ENCODE peak calls at places on chromosomes 11 and 22, in four cellular contexts. One of them, this sample, is unnamed.

GRCh38 chr11:73322111-73322985 is 14.3 kb downstream of the ARHGEF17 start:
- DNase-seq in H9: no peak
- DNase-seq in H1: no peak
- DNase-seq in IMR-90: peak
- DNase-seq in this sample: no peak

GRCh38 chr11:122032317-122032716 is 83.7 kb downstream of the BLID start:
- DNase-seq in H1: no peak
- DNase-seq in IMR-90: no peak
- DNase-seq in H9: no peak
- DNase-seq in this sample: no peak

GRCh38 chr11:69080361-69080973 is 31.7 kb downstream of the TPCN2 start:
- DNase-seq in H9: no peak
- DNase-seq in IMR-90: peak
- DNase-seq in H1: no peak
- DNase-seq in this sample: no peak

GRCh38 chr22:48757581-48757980 is 1070.1 kb downstream of the BRD1 start:
- DNase-seq in IMR-90: no peak
- DNase-seq in H1: peak
- DNase-seq in H9: peak
- DNase-seq in this sample: no peak

GRCh38 chr11:84714316-84714780 is 912.8 kb downstream of the DLG2 start:
- DNase-seq in IMR-90: peak
- DNase-seq in H9: peak
- DNase-seq in H1: peak
- DNase-seq in this sample: peak

GRCh38 chr11:101127348-101127698 is 2.3 kb downstream of the PGR start:
- DNase-seq in IMR-90: no peak
- DNase-seq in H9: peak
- DNase-seq in H1: peak
- DNase-seq in this sample: peak

GRCh38 chr11:60169264-60169915 is 13.5 kb downstream of the MS4A6A start:
- DNase-seq in IMR-90: no peak
- DNase-seq in H9: no peak
- DNase-seq in H1: peak
- DNase-seq in this sample: peak

GRCh38 chr22:44080936-44081853 is 57.1 kb downstream of the PARVB start:
- DNase-seq in H1: peak
- DNase-seq in IMR-90: peak
- DNase-seq in H9: peak
- DNase-seq in this sample: peak

GRCh38 chr11:36027731-36028130 is 83.9 kb downstream of the LDLRAD3 start:
- DNase-seq in H9: no peak
- DNase-seq in H1: no peak
- DNase-seq in IMR-90: no peak
- DNase-seq in this sample: peak

GRCh38 chr11:27839226-27839913 is 139.1 kb upstream of the BDNF start:
- DNase-seq in H9: no peak
- DNase-seq in IMR-90: peak
- DNase-seq in H1: no peak
- DNase-seq in this sample: peak

GRCh38 chr11:48001438-48002021 is 21.2 kb downstream of the PTPRJ start:
- DNase-seq in H1: no peak
- DNase-seq in H9: no peak
- DNase-seq in IMR-90: peak
- DNase-seq in this sample: no peak

GRCh38 chr11:64655901-64656601 is 65.0 kb downstream of the SLC22A12 start:
- DNase-seq in H9: no peak
- DNase-seq in IMR-90: peak
- DNase-seq in H1: no peak
- DNase-seq in this sample: no peak

GRCh38 chr22:46815896-46816721 is 53.7 kb downstream of the TBC1D22A start:
- DNase-seq in H9: no peak
- DNase-seq in IMR-90: peak
- DNase-seq in H1: peak
- DNase-seq in this sample: peak

GRCh38 chr11:44949160-44950035 is 1.3 kb downstream of the TP53I11 start:
- DNase-seq in H9: peak
- DNase-seq in IMR-90: peak
- DNase-seq in H1: peak
- DNase-seq in this sample: peak

GRCh38 chr22:48167238-48167637 is 1404.8 kb downstream of the TBC1D22A start:
- DNase-seq in H9: peak
- DNase-seq in IMR-90: no peak
- DNase-seq in H1: no peak
- DNase-seq in this sample: peak

GRCh38 chr11:119520400-119520799 is 97.4 kb upstream of the THY1 start:
- DNase-seq in H1: no peak
- DNase-seq in H9: no peak
- DNase-seq in IMR-90: no peak
- DNase-seq in this sample: peak

GRCh38 chr11:67641302-67642147 is 2.0 kb upstream of the TBX10 start:
- DNase-seq in H1: no peak
- DNase-seq in IMR-90: no peak
- DNase-seq in H9: no peak
- DNase-seq in this sample: no peak

GRCh38 chr11:80414766-80415165 is 973.9 kb upstream of the TENM4 start:
- DNase-seq in IMR-90: no peak
- DNase-seq in H1: no peak
- DNase-seq in H9: no peak
- DNase-seq in this sample: no peak

GRCh38 chr11:129840236-129840635 is 24.6 kb downstream of the TMEM45B start:
- DNase-seq in H9: no peak
- DNase-seq in IMR-90: no peak
- DNase-seq in H1: no peak
- DNase-seq in this sample: no peak

GRCh38 chr11:57219021-57219627 is 17.9 kb downstream of the APLNR start:
- DNase-seq in H9: no peak
- DNase-seq in IMR-90: peak
- DNase-seq in H1: no peak
- DNase-seq in this sample: no peak

GRCh38 chr22:20615021-20615420 is 107.6 kb downstream of the MED15 start:
- DNase-seq in H1: no peak
- DNase-seq in H9: no peak
- DNase-seq in IMR-90: no peak
- DNase-seq in this sample: no peak

GRCh38 chr22:20012741-20013331 is 3.8 kb downstream of the ARVCF start:
- DNase-seq in H9: no peak
- DNase-seq in IMR-90: no peak
- DNase-seq in H1: no peak
- DNase-seq in this sample: no peak

GRCh38 chr11:130689222-130689908 is 226.9 kb downstream of the SNX19 start:
- DNase-seq in H9: no peak
- DNase-seq in H1: no peak
- DNase-seq in IMR-90: no peak
- DNase-seq in this sample: no peak

GRCh38 chr11:108871867-108872266 is 207.0 kb downstream of the DDX10 start:
- DNase-seq in H9: no peak
- DNase-seq in IMR-90: no peak
- DNase-seq in H1: no peak
- DNase-seq in this sample: no peak

GRCh38 chr11:112881461-112881860 is 79.8 kb upstream of the NCAM1 start:
- DNase-seq in H1: peak
- DNase-seq in H9: peak
- DNase-seq in IMR-90: no peak
- DNase-seq in this sample: peak

GRCh38 chr11:62961017-62961416 is 23.8 kb downstream of the SLC22A6 start:
- DNase-seq in IMR-90: no peak
- DNase-seq in H1: no peak
- DNase-seq in H9: no peak
- DNase-seq in this sample: no peak

GRCh38 chr11:57567512-57568329 is at the start of gene UBE2L6:
- DNase-seq in IMR-90: no peak
- DNase-seq in H9: peak
- DNase-seq in H1: peak
- DNase-seq in this sample: no peak

GRCh38 chr22:49452362-49452946 is 375.2 kb downstream of the BRD1 start:
- DNase-seq in IMR-90: no peak
- DNase-seq in H9: no peak
- DNase-seq in H1: no peak
- DNase-seq in this sample: no peak

GRCh38 chr11:104570088-104570701 is 328.1 kb downstream of the CASP12 start:
- DNase-seq in IMR-90: no peak
- DNase-seq in H1: no peak
- DNase-seq in H9: no peak
- DNase-seq in this sample: no peak

DNA sequence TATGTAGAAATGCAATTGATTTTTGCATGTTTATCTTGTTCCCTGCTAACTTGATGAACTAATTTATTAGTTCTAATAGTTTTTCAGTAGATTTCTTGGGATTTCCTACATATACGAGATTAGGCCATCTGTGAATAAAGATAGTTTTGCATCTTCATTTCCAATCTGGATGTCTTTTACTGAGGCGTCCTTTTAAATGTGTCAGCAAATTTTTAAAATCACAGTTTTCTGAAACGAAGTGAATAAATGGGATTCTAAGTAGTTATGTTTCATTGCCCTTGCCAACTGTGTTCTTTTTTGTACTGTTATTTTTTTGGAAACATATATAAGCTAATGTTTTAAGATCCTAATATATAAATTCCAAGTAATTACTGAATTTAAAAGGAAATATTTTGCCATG is 50.0 kb downstream of the CYP2R1 start:
- DNase-seq in H1: no peak
- DNase-seq in H9: no peak
- DNase-seq in IMR-90: no peak
- DNase-seq in this sample: no peak
- H4K5ac ChIP-seq in H1: no peak
- H4K5ac ChIP-seq in H9: no peak
- H4K5ac ChIP-seq in IMR-90: no peak
- H4K5ac ChIP-seq in this sample: no peak

GRCh38 chr11:77203901-77204755 is 76.1 kb downstream of the MYO7A start:
- DNase-seq in IMR-90: no peak
- DNase-seq in H1: no peak
- DNase-seq in H9: peak
- DNase-seq in this sample: no peak
- H2BK120ac ChIP-seq in IMR-90: no peak
- H2BK120ac ChIP-seq in H1: no peak
- H2BK120ac ChIP-seq in H9: no peak
- H2BK120ac ChIP-seq in this sample: no peak

DNA sequence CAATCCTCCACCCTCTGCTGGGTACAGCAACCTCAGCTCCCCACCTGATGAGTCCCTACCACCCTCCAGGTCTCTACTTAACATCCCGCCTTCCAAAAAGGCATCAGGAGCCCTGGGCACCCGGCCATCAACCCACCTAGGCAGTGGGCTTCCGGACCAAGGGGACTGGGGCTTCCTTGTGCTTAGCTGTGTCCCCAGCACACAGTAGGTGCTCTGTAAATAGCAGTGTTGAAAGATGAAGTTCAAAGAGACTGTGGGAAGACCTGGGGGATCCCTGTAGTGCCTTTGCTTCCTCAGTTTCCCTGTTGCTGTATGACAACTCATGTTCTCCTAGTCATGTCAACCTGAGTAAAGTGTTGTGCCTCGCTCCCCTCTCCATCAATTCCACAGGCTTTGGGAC is 21.0 kb downstream of the VWCE start:
- DNase-seq in IMR-90: no peak
- DNase-seq in H9: no peak
- DNase-seq in H1: no peak
- DNase-seq in this sample: no peak
- H4K5ac ChIP-seq in IMR-90: no peak
- H4K5ac ChIP-seq in H9: no peak
- H4K5ac ChIP-seq in H1: no peak
- H4K5ac ChIP-seq in this sample: no peak

GRCh38 chr11:116787436-116787785 is 412 bp downstream of the ZPR1 start:
- DNase-seq in H1: no peak
- DNase-seq in IMR-90: peak
- DNase-seq in H9: no peak
- DNase-seq in this sample: no peak
- H2BK120ac ChIP-seq in H1: no peak
- H2BK120ac ChIP-seq in IMR-90: no peak
- H2BK120ac ChIP-seq in H9: no peak
- H2BK120ac ChIP-seq in this sample: no peak

GRCh38 chr11:66109294-66109693 is 39.2 kb downstream of the PACS1 start:
- DNase-seq in H9: no peak
- DNase-seq in H1: no peak
- DNase-seq in IMR-90: no peak
- DNase-seq in this sample: no peak

GRCh38 chr11:66113132-66113856 is 43.2 kb downstream of the PACS1 start:
- DNase-seq in H9: no peak
- DNase-seq in H1: no peak
- DNase-seq in IMR-90: peak
- DNase-seq in this sample: peak

GRCh38 chr11:66112041-66112491 is 42.0 kb downstream of the PACS1 start:
- DNase-seq in IMR-90: no peak
- DNase-seq in H1: no peak
- DNase-seq in H9: peak
- DNase-seq in this sample: peak

GRCh38 chr11:66112640-66113098 is 42.6 kb downstream of the PACS1 start:
- DNase-seq in IMR-90: peak
- DNase-seq in H9: no peak
- DNase-seq in H1: no peak
- DNase-seq in this sample: no peak

DNA sequence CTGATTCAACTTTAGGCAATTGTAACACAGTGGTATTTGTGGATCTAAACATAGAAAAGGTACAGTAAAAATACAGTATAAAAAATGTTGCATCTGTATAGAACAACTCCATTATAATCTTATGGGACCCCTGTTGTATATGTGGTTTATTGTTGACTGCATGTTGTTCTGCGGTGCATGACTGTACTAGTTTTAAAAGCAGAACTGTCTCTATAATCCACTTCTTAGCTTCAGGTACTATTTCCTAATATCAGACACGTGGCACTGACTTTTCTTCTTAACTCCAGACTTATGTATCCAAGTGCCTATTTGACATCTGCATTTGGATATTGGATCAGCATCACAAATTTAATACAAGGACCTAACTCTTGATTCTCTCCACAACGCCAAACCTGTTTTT is 41.1 kb downstream of the PACS1 start:
- DNase-seq in IMR-90: no peak
- DNase-seq in H1: no peak
- DNase-seq in H9: no peak
- DNase-seq in this sample: no peak
- H4K5ac ChIP-seq in IMR-90: no peak
- H4K5ac ChIP-seq in H1: no peak
- H4K5ac ChIP-seq in H9: no peak
- H4K5ac ChIP-seq in this sample: no peak

DNA sequence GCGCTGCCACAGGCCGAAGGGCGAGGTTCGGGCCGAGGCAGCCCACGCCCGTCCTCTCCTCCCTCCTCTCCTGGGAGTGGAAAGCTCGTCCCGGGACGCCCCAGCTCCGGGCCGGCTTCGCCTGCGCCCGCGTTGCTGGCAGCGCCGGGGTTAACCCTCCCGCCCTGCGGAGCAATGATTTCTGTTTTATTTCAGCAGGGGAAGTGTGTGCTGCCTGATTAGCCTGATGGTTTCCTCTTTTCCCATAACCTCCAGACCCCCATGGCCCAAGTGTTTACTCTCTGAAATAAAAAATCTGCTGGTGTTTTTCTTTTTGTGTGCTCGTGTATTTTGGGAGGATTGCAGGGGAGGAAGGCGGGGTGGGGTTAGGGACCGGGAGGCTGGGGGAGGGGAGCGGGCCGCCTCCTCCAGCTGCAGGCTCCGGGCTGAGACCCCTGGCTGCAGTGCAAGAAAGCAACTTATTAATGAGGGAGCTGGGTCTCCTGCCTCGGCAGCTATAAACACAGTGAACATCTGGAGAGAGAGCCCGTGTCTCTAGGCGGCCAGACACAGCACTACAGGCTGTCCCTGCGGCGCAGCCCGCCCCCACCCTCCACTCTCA is 38.6 kb downstream of the ETS1 start:
- DNase-seq in IMR-90: peak
- DNase-seq in H9: no peak
- DNase-seq in H1: peak
- DNase-seq in this sample: peak
- H2BK120ac ChIP-seq in IMR-90: peak
- H2BK120ac ChIP-seq in H9: no peak
- H2BK120ac ChIP-seq in H1: no peak
- H2BK120ac ChIP-seq in this sample: peak

This sample was measured in mesendoderm.